ENCODE peak calls at places on chromosomes 12 and 14, in five cellular contexts. P is NCI-H2107; H is activated CD8-positive, alpha-beta memory T cell treated with anti-CD3 and anti-CD28 coated beads for 24 hours; Z is germinal center; J is NCI-H1417. A is an unnamed sample.

GRCh38 chr12:12007001-12007712 is 63.6 kb upstream of the BCL2L14 start:
- DNase-seq in Z (no peak), P (no peak), J (no peak), H (peak; percentile 83), A (no peak)

GRCh38 chr14:27506272-27506671 is 908.4 kb upstream of the NOVA1 start:
- DNase-seq in H (no peak), Z (no peak), J (no peak), P (no peak), A (no peak)

GRCh38 chr12:95633049-95633545 is 81.8 kb upstream of the USP44 start:
- DNase-seq in H (no peak), J (no peak), P (no peak), Z (no peak), A (no peak)

GRCh38 chr12:64082866-64083268 is 139.2 kb downstream of the KICS2 start:
- DNase-seq in P (no peak), H (no peak), J (no peak), Z (no peak), A (no peak)

GRCh38 chr14:51726166-51726899 is 74.6 kb downstream of the FRMD6 start:
- DNase-seq in H (no peak), J (no peak), Z (no peak), P (no peak), A (no peak)

GRCh38 chr14:93231129-93231979 is 24.3 kb downstream of the UBR7 start:
- DNase-seq in P (peak; percentile 38), H (no peak), Z (no peak), J (peak; percentile 59), A (no peak)

GRCh38 chr12:97650242-97650641 is 187.6 kb downstream of the RMST start:
- DNase-seq in J (no peak), P (no peak), Z (no peak), H (no peak), A (no peak)

GRCh38 chr12:26198742-26199141 is 3.4 kb downstream of the SSPN start:
- DNase-seq in H (no peak), Z (no peak), P (no peak), J (no peak), A (no peak)

A was measured in T-cell.